ENCODE peak calls at places on chromosomes 13 and 19, in ten cellular contexts. N is adrenal gland; S is non-pigmented ciliary epithelial cell; Y is mammary epithelial cell; Q is stimulated activated CD4-positive, alpha-beta T cell treated with anti-CD3 and anti-CD28 coated beads, Interleukin-4, amount 100 ng/mL, for 4 hours; Z is activated CD4-positive, alpha-beta T cell treated with anti-CD3 and anti-CD28 coated beads, Interleukin-2, amount 50 U/mL, for 1 hour; B is stromal cell of bone marrow; W is HT-29; R is midbrain; D is kidney tubule cell. P is an unnamed sample.

GRCh38 chr13:98905199-98905598 is 72.7 kb downstream of the DOCK9 start:
- DNase-seq in B (no peak), W (no peak), S (no peak), N (no peak), Z (no peak), Y (no peak), D (no peak), Q (no peak), R (no peak), P (no peak)

GRCh38 chr13:84607614-84608013 is 725.3 kb upstream of the SLITRK1 start:
- DNase-seq in N (peak; percentile 25), S (peak; percentile 55), Q (no peak), B (peak; percentile 79), W (no peak), D (peak; percentile 79), R (no peak), Y (peak; percentile 70), Z (no peak), P (peak; percentile 73)

GRCh38 chr19:45782820-45783785 is 813 bp upstream of the DMPK start:
- DNase-seq in R (no peak), Q (no peak), B (peak; percentile 58), W (no peak), Y (peak; percentile 32), N (peak; percentile 72), S (no peak), D (peak; percentile 33), Z (no peak), P (no peak)

GRCh38 chr19:12840091-12841079 is 2.1 kb downstream of the MAST1 start:
- DNase-seq in Z (peak; percentile 32), W (peak; percentile 73), Q (no peak), R (no peak), D (peak; percentile 85), N (peak; percentile 81), Y (peak; percentile 84), B (no peak), S (peak; percentile 19), P (no peak)

GRCh38 chr19:33493401-33494275 is 28.0 kb downstream of the PEPD start:
- DNase-seq in W (no peak), Y (no peak), N (no peak), Q (no peak), D (no peak), Z (no peak), S (no peak), B (no peak), R (no peak), P (no peak)

GRCh38 chr13:25463496-25463895 is 91.7 kb downstream of the ATP8A2 start:
- DNase-seq in Q (no peak), S (no peak), Y (peak; percentile 75), B (peak; percentile 4), R (no peak), D (peak; percentile 84), W (no peak), Z (no peak), N (no peak), P (no peak)

GRCh38 chr19:33410915-33411401 is 37.4 kb downstream of the CEBPG start:
- DNase-seq in S (no peak), Q (no peak), W (no peak), N (no peak), Y (no peak), R (no peak), B (no peak), Z (no peak), D (no peak), P (no peak)

GRCh38 chr19:2969104-2969504 is 8.3 kb upstream of the TLE6 start:
- DNase-seq in S (no peak), W (no peak), N (peak; percentile 68), B (no peak), Y (no peak), Q (no peak), R (no peak), D (no peak), Z (no peak), P (no peak)

GRCh38 chr19:54461201-54462071 is 2.1 kb downstream of the LENG9 start:
- DNase-seq in N (peak; percentile 31), Z (no peak), D (no peak), R (no peak), W (no peak), Y (no peak), B (no peak), S (no peak), Q (no peak), P (no peak)

GRCh38 chr13:95298169-95298940 is 2.9 kb downstream of the ABCC4 start:
- DNase-seq in R (no peak), B (no peak), Z (no peak), Q (no peak), D (no peak), Y (no peak), S (no peak), N (no peak), W (no peak), P (no peak)

GRCh38 chr13:99339736-99340392 is 32.7 kb upstream of the GPR183 start:
- DNase-seq in Q (peak; percentile 52), D (peak; percentile 43), Z (peak; percentile 59), B (no peak), Y (no peak), R (no peak), N (no peak), S (no peak), W (no peak), P (no peak)

P was measured in skeletal muscle cell.